ENCODE peak calls at places on chromosome 5, in four cellular contexts. W, I, A and M are unnamed samples.
A peak's percentile ranks its signal among the peaks of the same experiment; 100 is the strongest.

GRCh38 chr5:59276886-59277514 is 616.5 kb downstream of the PDE4D start:
- DNase-seq in A (no peak), I (peak; percentile 40), W (no peak), M (no peak)

GRCh38 chr5:4909086-4909485 is 231.0 kb upstream of the ADAMTS16 start:
- DNase-seq in W (no peak), A (no peak), I (no peak), M (no peak)

GRCh38 chr5:31753700-31754461 is 115.0 kb downstream of the PDZD2 start:
- DNase-seq in A (no peak), W (no peak), I (no peak), M (no peak)

GRCh38 chr5:2534970-2535369 is 216.5 kb downstream of the IRX2 start:
- DNase-seq in A (no peak), W (no peak), I (no peak), M (no peak)

GRCh38 chr5:16994576-16994975 is 58.5 kb upstream of the MYO10 start:
- DNase-seq in A (no peak), W (no peak), I (no peak), M (peak; percentile 1)

GRCh38 chr5:34474573-34475021 is 181.5 kb upstream of the RAI14 start:
- DNase-seq in W (peak; percentile 55), A (no peak), I (peak; percentile 44), M (no peak)

GRCh38 chr5:35593338-35593737 is 24.3 kb upstream of the SPEF2 start:
- DNase-seq in W (no peak), I (no peak), A (no peak), M (no peak)

GRCh38 chr5:172890659-172891058 is 56.6 kb downstream of the ERGIC1 start:
- DNase-seq in I (no peak), A (no peak), W (no peak), M (no peak)

GRCh38 chr5:173885481-173886010 is 2.6 kb upstream of the CPEB4 start:
- DNase-seq in I (no peak), W (no peak), A (peak; percentile 52), M (no peak)

GRCh38 chr5:109196486-109196885 is 213.3 kb downstream of the PJA2 start:
- DNase-seq in W (no peak), A (no peak), I (no peak), M (no peak)

GRCh38 chr5:72938206-72938605 is 17.6 kb upstream of the FCHO2 start:
- DNase-seq in W (no peak), I (no peak), A (no peak), M (no peak)

GRCh38 chr5:81717815-81718214 is 33.1 kb downstream of the SSBP2 start:
- DNase-seq in A (no peak), W (no peak), I (peak; percentile 24), M (no peak)

GRCh38 chr5:72252574-72253155 is 67.4 kb downstream of the MRPS27 start:
- DNase-seq in W (no peak), A (no peak), I (peak; percentile 21), M (no peak)

GRCh38 chr5:123844873-123845272 is 332.9 kb downstream of the CSNK1G3 start:
- DNase-seq in W (no peak), A (no peak), I (peak; percentile 53), M (no peak)

GRCh38 chr5:157245477-157245876 is 20.4 kb upstream of the CYFIP2 start:
- DNase-seq in I (no peak), A (no peak), W (no peak), M (no peak)

GRCh38 chr5:73678807-73679206 is 52.8 kb downstream of the ARHGEF28 start:
- DNase-seq in I (no peak), W (no peak), A (no peak), M (no peak)

GRCh38 chr5:95432779-95433178 is 41.6 kb downstream of the FAM81B start:
- DNase-seq in W (no peak), A (no peak), I (no peak), M (no peak)

GRCh38 chr5:103475629-103476240 is 86.9 kb downstream of the NUDT12 start:
- DNase-seq in W (peak; percentile 28), A (peak; percentile 4), I (no peak), M (no peak)